ENCODE peak calls at places on chromosomes 16 and 17, in nine cellular contexts. B, O, Y, G, V, L, D, F and J are unnamed samples.

GRCh38 chr17:78528541-78528940 is 48.7 kb downstream of the DNAH17 start:
- DNase-seq in Y (peak), D (no peak), G (no peak), V (no peak), L (no peak), O (no peak), B (no peak), F (no peak), J (no peak)

GRCh38 chr17:19292377-19292711 is 55.2 kb downstream of the EPN2 start:
- DNase-seq in D (no peak), B (no peak), O (no peak), L (no peak), Y (no peak), V (no peak), G (no peak), F (no peak), J (no peak)

GRCh38 chr16:30041841-30042240 is 10.8 kb upstream of the TLCD3B start:
- DNase-seq in L (no peak), G (peak), D (peak), F (no peak), B (no peak), V (peak), O (no peak), Y (peak), J (no peak)

GRCh38 chr17:67212231-67212630 is 32.8 kb downstream of the HELZ start:
- DNase-seq in B (no peak), L (no peak), Y (no peak), D (peak), V (no peak), F (peak), G (peak), O (no peak), J (no peak)

GRCh38 chr17:8041249-8041928 is 2.5 kb downstream of the ALOX15B start:
- DNase-seq in V (peak), D (peak), G (peak), B (peak), F (peak), O (no peak), L (no peak), Y (peak), J (peak)

GRCh38 chr17:49963626-49964538 is 5.1 kb upstream of the DLX4 start:
- DNase-seq in B (no peak), G (no peak), O (no peak), V (peak), Y (peak), F (no peak), D (no peak), L (no peak), J (no peak)

GRCh38 chr17:2591040-2591640 is 2.3 kb upstream of the PAFAH1B1 start:
- DNase-seq in D (no peak), O (no peak), V (no peak), L (no peak), Y (no peak), F (no peak), B (no peak), G (no peak), J (no peak)

GRCh38 chr17:7023576-7024401 is 939 bp downstream of the BCL6B start:
- DNase-seq in B (peak), O (peak), D (peak), L (peak), V (peak), G (peak), F (no peak), Y (peak), J (no peak)

GRCh38 chr17:81033535-81034167 is 1.3 kb upstream of the BAIAP2 start:
- DNase-seq in V (no peak), F (no peak), D (no peak), B (no peak), G (no peak), O (no peak), L (peak), Y (no peak), J (no peak)

GRCh38 chr17:38871992-38872605 is 2.2 kb downstream of the LASP1 start:
- DNase-seq in Y (no peak), O (no peak), G (no peak), D (no peak), V (no peak), B (no peak), F (no peak), L (no peak), J (no peak)
- H3K4me3 ChIP-seq in Y (peak), O (peak), G (peak), D (peak), V (peak), B (peak), F (peak), L (peak), J (peak)

GRCh38 chr17:33091271-33091670 is 99.6 kb downstream of the SPACA3 start:
- DNase-seq in B (no peak), L (no peak), Y (no peak), V (no peak), F (no peak), D (no peak), G (no peak), O (no peak), J (no peak)
- TF ChIP-seq CTCF in B (no peak), L (no peak), Y (no peak), V (no peak), F (no peak), D (no peak), G (no peak), O (no peak), J (no peak)

GRCh38 chr16:75433732-75434413 is 570 bp upstream of the CFDP1 start:
- DNase-seq in V (peak), Y (peak), F (peak), D (peak), G (peak), B (peak), L (no peak), O (peak), J (peak)
- H3K4me3 ChIP-seq in V (peak), Y (peak), F (peak), D (peak), G (peak), B (peak), L (peak), O (peak), J (peak)

DNA sequence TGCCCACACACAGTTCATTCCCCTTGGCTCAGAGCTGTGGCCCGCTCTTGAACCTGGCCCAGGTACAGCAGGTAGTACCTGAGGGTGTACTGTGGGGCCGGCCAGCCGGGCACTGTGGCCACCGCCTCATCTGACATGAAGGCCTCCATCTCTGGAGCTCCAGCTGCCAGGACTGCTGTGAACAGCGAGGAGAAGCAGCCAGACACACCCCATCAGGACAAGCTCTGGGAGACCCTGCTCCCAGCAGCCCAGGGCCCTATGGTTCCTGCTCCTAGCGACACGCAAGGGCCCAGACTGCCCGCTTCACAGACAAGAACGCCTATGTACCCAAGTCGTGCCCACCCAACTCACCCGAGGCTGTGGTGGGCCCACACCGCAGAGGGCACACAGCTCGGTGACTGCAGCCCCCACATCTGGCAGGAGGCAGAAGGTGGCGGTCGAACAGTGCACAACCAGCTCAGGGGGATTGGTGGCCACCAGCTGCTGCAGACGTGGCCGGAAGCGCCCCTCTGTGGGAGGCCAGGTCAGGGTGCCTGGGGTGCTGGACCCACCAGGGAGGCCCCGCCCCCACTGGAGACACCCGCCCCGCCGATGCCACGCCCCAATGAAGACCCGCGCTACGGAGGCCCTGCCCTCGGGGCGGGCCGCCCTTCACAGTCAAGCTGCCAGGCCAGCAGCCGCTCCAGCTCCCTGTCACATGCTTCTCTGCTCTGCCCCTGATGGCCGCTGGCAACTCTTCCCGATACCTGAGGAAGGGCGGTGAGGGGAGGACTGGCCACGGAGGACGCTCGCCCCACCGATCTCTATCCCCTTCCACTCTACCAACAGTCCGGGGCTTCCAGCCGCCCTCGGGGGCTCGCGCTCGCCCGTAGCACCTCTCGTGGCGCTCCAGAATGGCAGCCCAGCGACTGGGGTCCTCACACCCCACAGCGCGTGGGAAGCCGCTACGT is 1.1 kb upstream of the STUB1 start:
- DNase-seq in V (peak), L (peak), Y (peak), D (peak), F (no peak), B (peak), G (peak), O (peak), J (no peak)
- TF ChIP-seq CTCF in V (no peak), L (no peak), Y (no peak), D (no peak), F (no peak), B (no peak), G (no peak), O (no peak), J (no peak)